ENCODE peak calls at places on chromosome 19, in seven cellular contexts. Z is neuronal stem cell, P is H9, D is IMR-90, J is mesenchymal stem cell, I is mesendoderm, W is H1. Y is an unnamed sample.
A peak's percentile ranks its signal among the peaks of the same experiment; 100 is the strongest.

GRCh38 chr19:43532571-43532961 is 422 bp upstream of the ZNF575 start:
- DNase-seq in Z (no peak), P (peak; percentile 48), D (no peak), J (no peak), I (no peak), W (no peak), Y (no peak)

GRCh38 chr19:5143471-5144411 is 174.8 kb downstream of the KDM4B start:
- DNase-seq in Z (no peak), P (no peak), D (no peak), J (no peak), I (no peak), W (no peak), Y (no peak)

GRCh38 chr19:55241935-55242464 is 13.4 kb upstream of the TMEM86B start:
- DNase-seq in Z (no peak), P (no peak), D (no peak), J (no peak), I (no peak), W (no peak), Y (no peak)

GRCh38 chr19:5281588-5281987 is 59.0 kb downstream of the PTPRS start:
- DNase-seq in Z (no peak), P (no peak), D (no peak), J (no peak), I (no peak), W (no peak), Y (peak; percentile 82)

GRCh38 chr19:4352701-4353121 is 9.3 kb downstream of the MPND start:
- DNase-seq in Z (peak; percentile 72), P (peak; percentile 68), D (peak; percentile 71), J (peak; percentile 73), I (peak; percentile 69), W (peak; percentile 83), Y (no peak)

GRCh38 chr19:32388393-32388724 is 17.2 kb upstream of the DPY19L3 start:
- DNase-seq in Z (no peak), P (no peak), D (no peak), J (no peak), I (no peak), W (no peak), Y (no peak)

GRCh38 chr19:45323671-45324081 is 1.0 kb upstream of the CKM start:
- DNase-seq in Z (no peak), P (peak; percentile 60), D (no peak), J (no peak), I (peak; percentile 57), W (peak; percentile 68), Y (no peak)

GRCh38 chr19:10718205-10719196 is 622 bp downstream of the DNM2 start:
- DNase-seq in Z (no peak), P (no peak), D (peak; percentile 28), J (peak; percentile 56), I (peak; percentile 32), W (peak; percentile 72), Y (peak; percentile 33)

GRCh38 chr19:44846455-44847143 is 502 bp downstream of the NECTIN2 start:
- DNase-seq in Z (peak; percentile 89), P (peak; percentile 91), D (no peak), J (peak; percentile 43), I (peak; percentile 98), W (peak; percentile 95), Y (no peak)

GRCh38 chr19:46724468-46724867 is 7.6 kb upstream of the PRKD2 start:
- DNase-seq in Z (no peak), P (no peak), D (no peak), J (no peak), I (no peak), W (no peak), Y (no peak)

GRCh38 chr19:41801682-41802317 is 5.4 kb downstream of the CEACAM3 start:
- DNase-seq in Z (no peak), P (no peak), D (no peak), J (no peak), I (no peak), W (no peak), Y (peak; percentile 5)
- H3K23ac ChIP-seq in Z (no peak overlapping the region), P (no peak overlapping the region), D (no peak overlapping the region), J (no peak overlapping the region), I (no peak overlapping the region), W (no peak overlapping the region), Y (no peak overlapping the region)

DNA sequence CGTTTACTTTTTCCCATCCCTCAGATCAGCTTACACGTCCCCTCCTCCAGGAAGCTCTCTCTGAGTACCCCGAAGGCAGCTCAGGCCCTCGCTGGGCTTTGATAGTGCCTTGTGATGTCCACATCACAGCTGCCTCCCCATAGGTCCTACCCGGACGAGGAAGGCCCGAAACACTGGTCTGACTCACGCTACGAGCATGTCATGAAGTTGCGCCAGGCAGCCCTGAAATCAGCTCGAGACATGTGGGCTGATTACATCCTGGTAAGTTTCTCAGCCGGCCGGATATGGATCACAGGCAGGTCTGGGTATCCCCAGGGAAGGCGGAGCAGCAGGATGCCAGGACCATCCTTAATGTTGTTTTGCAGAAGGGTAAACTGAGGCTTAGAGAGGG is 4.8 kb downstream of the COLGALT1 start:
- DNase-seq in Z (no peak), P (no peak), D (peak; percentile 93), J (peak; percentile 85), I (no peak), W (no peak), Y (peak; percentile 97)
- H3K23ac ChIP-seq in Z (no peak overlapping the region), P (no peak overlapping the region), D (no peak overlapping the region), J (no peak overlapping the region), I (no peak overlapping the region), W (no peak overlapping the region), Y (no peak overlapping the region)

DNA sequence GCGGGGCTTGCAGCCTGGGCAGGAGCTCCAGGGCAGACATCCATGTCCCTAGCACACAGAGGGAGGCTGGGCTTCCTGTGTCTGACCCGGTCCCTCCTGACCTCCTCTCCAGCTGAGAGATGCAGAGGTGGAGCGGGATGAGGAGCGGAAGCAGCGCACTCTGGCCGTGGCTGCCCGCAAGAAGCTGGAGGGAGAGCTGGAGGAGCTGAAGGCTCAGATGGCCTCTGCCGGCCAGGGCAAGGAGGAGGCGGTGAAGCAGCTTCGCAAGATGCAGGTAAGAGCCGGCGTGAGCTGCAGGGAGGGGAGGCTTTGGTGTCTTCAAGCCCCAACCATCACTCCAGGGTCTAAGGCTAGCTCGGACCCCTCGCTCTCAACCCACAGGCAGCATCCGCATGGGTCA is 38.4 kb downstream of the KCNC3 start:
- DNase-seq in Z (no peak), P (no peak), D (no peak), J (no peak), I (no peak), W (no peak), Y (no peak)
- H3K23ac ChIP-seq in Z (no peak overlapping the region), P (no peak overlapping the region), D (no peak overlapping the region), J (no peak overlapping the region), I (no peak overlapping the region), W (no peak overlapping the region), Y (no peak overlapping the region)

DNA sequence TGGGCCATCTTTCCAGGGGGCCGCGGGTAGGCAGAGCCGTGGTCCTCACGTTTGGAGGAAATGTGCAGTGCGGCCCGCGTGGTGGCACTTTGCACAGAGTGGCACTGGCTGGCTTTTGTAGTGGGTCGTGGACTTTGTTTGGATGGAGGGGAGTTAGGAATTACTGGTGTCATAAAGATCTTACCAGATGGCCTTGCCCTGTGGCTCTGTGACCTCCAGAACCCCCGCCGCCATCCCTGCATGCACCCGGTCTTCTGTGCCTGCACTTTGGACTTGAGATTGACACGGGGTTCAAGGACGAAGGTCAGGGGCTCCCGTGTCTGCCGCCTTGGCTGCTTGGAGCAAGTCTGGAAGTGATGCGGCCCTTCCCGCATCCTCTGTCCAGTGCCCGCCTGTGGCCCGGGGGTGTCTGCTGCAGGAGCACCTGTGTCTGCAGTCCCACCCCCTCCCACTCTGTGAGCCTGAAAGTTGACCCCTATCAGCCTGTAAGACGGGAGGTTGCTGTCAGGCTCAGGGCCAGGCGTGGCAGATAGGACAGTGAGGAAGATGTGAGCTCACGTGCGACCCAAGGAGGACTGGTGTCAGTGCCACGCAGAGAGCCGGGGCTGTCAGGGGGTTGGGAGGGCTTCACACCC is 2.2 kb downstream of the GNA11 start:
- DNase-seq in Z (no peak), P (no peak), D (no peak), J (no peak), I (no peak), W (no peak), Y (peak; percentile 39)
- H3K23ac ChIP-seq in Z (peak overlapping the region; percentile 48), P (no peak overlapping the region), D (peak overlapping the region; percentile 73), J (no peak overlapping the region), I (peak overlapping the region; percentile 6), W (no peak overlapping the region), Y (no peak overlapping the region)

DNA sequence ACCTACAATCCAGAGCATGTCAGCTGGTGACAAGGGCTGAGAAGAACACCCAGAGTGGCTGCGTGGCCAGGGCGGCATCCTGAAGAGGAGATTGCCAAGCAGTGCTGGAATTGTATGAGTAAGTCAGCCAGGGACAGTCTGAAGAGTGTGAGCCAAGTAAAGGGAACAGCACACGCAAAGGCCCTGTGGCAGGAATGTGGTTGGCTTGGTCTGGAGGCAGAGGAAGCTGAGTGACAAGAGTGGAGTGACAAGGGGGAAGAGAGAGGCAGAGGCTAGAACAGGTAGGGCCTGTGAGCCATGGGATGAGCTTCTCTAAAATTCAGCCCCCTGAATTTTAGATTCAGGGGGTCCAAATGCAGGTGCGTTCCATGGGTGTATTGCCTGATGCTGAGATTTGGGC is 53.7 kb upstream of the UQCRFS1 start:
- DNase-seq in Z (no peak), P (no peak), D (no peak), J (no peak), I (no peak), W (no peak), Y (no peak)
- H3K23ac ChIP-seq in Z (no peak overlapping the region), P (no peak overlapping the region), D (no peak overlapping the region), J (no peak overlapping the region), I (no peak overlapping the region), W (no peak overlapping the region), Y (no peak overlapping the region)

GRCh38 chr19:29745253-29745652 is 30.2 kb upstream of the C19orf12 start:
- DNase-seq in Z (no peak), P (peak; percentile 72), D (no peak), J (no peak), I (peak; percentile 37), W (peak; percentile 68), Y (no peak)

GRCh38 chr19:29749450-29749849 is 34.4 kb upstream of the C19orf12 start:
- DNase-seq in Z (no peak), P (no peak), D (no peak), J (no peak), I (no peak), W (no peak), Y (no peak)

GRCh38 chr19:29751932-29752331 is 36.9 kb upstream of the C19orf12 start:
- DNase-seq in Z (no peak), P (no peak), D (no peak), J (no peak), I (no peak), W (no peak), Y (no peak)

GRCh38 chr19:29752450-29753025 is 37.5 kb upstream of the C19orf12 start:
- DNase-seq in Z (no peak), P (no peak), D (no peak), J (no peak), I (no peak), W (no peak), Y (no peak)

DNA sequence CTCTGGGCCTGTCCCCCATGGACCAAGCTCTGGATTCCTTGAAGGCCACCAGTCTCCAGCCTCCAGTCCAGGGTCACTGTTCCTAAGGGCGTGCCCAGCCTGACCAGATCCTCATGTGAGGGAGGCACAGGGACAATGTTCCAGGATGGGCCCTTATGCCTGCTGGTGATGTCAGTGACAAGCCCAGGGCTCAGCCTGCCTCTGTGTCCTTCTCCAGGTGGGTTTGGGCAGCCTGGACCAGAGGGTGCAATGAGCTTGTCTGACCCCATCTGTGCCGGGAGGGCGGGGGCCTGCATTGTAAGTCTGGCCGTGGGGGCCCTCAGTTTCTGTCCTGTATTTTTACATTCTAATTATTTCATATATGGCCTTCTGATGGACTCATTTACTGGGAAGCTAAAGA is 33.9 kb upstream of the C19orf12 start:
- DNase-seq in Z (no peak), P (no peak), D (no peak), J (no peak), I (no peak), W (no peak), Y (no peak)
- H3K23ac ChIP-seq in Z (peak overlapping the region; percentile 86), P (no peak overlapping the region), D (no peak overlapping the region), J (no peak overlapping the region), I (no peak overlapping the region), W (no peak overlapping the region), Y (no peak overlapping the region)

Y was measured in trophoblast cell.